ENCODE peak calls at places on chromosomes 13 and 19, in four cellular contexts. Q is psoas muscle, H is epithelial cell of esophagus, V is HFFc6. A is an unnamed sample.

GRCh38 chr13:97577026-97577425 is 143.1 kb downstream of the RAP2A start:
- DNase-seq in Q (no peak), H (no peak), V (no peak), A (no peak)

GRCh38 chr13:32033744-32034143 is 2.2 kb downstream of the FRY start:
- DNase-seq in Q (no peak), H (peak; percentile 71), V (no peak), A (no peak)

GRCh38 chr13:39765801-39766463 is 110.5 kb downstream of the COG6 start:
- DNase-seq in Q (peak; percentile 18), H (peak; percentile 66), V (no peak), A (no peak)

GRCh38 chr19:6464070-6464873 is at the start of gene CRB3:
- DNase-seq in Q (peak; percentile 22), H (peak; percentile 86), V (no peak), A (no peak)

GRCh38 chr13:109720758-109721184 is 65.6 kb downstream of the IRS2 start:
- DNase-seq in Q (no peak), H (no peak), V (no peak), A (no peak)

GRCh38 chr13:26476111-26476743 is 81.3 kb upstream of the WASF3 start:
- DNase-seq in Q (peak; percentile 52), H (no peak), V (peak; percentile 39), A (no peak)

GRCh38 chr19:5921777-5922176 is 7.7 kb downstream of the CAPS start:
- DNase-seq in Q (no peak), H (no peak), V (no peak), A (no peak)

GRCh38 chr13:73938375-73939070 is 195.7 kb downstream of the KLF12 start:
- DNase-seq in Q (no peak), H (peak; percentile 91), V (peak; percentile 80), A (no peak)

GRCh38 chr13:21055016-21055415 is 6.4 kb downstream of the LATS2 start:
- DNase-seq in Q (no peak), H (no peak), V (peak; percentile 41), A (no peak)

GRCh38 chr13:99218969-99219368 is 18.3 kb downstream of the UBAC2 start:
- DNase-seq in Q (no peak), H (no peak), V (no peak), A (no peak)

GRCh38 chr19:11405846-11406643 is 13.1 kb downstream of the RGL3 start:
- DNase-seq in Q (no peak), H (no peak), V (no peak), A (no peak)

GRCh38 chr13:21242236-21242635 is 65.8 kb downstream of the MRPL57 start:
- DNase-seq in Q (no peak), H (no peak), V (no peak), A (no peak)

GRCh38 chr13:24195626-24196025 is 35.1 kb downstream of the SPATA13 start:
- DNase-seq in Q (no peak), H (no peak), V (no peak), A (no peak)

GRCh38 chr19:5951338-5951861 is 26.5 kb downstream of the RANBP3 start:
- DNase-seq in Q (no peak), H (no peak), V (no peak), A (peak; percentile 64)

GRCh38 chr19:35513231-35513974 is at the start of gene DMKN:
- DNase-seq in Q (no peak), H (peak; percentile 93), V (peak; percentile 59), A (no peak)

GRCh38 chr19:45051929-45052579 is 13.2 kb downstream of the CLASRP start:
- DNase-seq in Q (no peak), H (no peak), V (no peak), A (no peak)

GRCh38 chr13:42996584-42996983 is 4.5 kb upstream of the EPSTI1 start:
- DNase-seq in Q (no peak), H (peak; percentile 95), V (peak; percentile 93), A (no peak)

GRCh38 chr13:73341748-73342147 is 282.9 kb downstream of the KLF5 start:
- DNase-seq in Q (no peak), H (peak; percentile 72), V (peak; percentile 82), A (no peak)

GRCh38 chr19:15241259-15241658 is 9.0 kb upstream of the EPHX3 start:
- DNase-seq in Q (no peak), H (no peak), V (no peak), A (no peak)

GRCh38 chr13:40681341-40682051 is 15.1 kb upstream of the FOXO1 start:
- DNase-seq in Q (no peak), H (no peak), V (no peak), A (no peak)

GRCh38 chr13:26679945-26680516 is 80.6 kb downstream of the GPR12 start:
- DNase-seq in Q (no peak), H (no peak), V (no peak), A (no peak)

GRCh38 chr13:82947121-82948077 is 934.9 kb downstream of the SLITRK1 start:
- DNase-seq in Q (no peak), H (peak; percentile 25), V (peak; percentile 21), A (no peak)

GRCh38 chr13:45817833-45818232 is 33.7 kb downstream of the SIAH3 start:
- DNase-seq in Q (no peak), H (peak; percentile 12), V (no peak), A (no peak)

GRCh38 chr19:47111081-47111589 is 2.4 kb downstream of the ZC3H4 start:
- DNase-seq in Q (no peak), H (no peak), V (no peak), A (no peak)

GRCh38 chr13:98974053-98974452 is 3.8 kb downstream of the DOCK9 start:
- DNase-seq in Q (no peak), H (no peak), V (no peak), A (no peak)

GRCh38 chr19:45498411-45499195 is at the start of gene PPM1N:
- DNase-seq in Q (no peak), H (no peak), V (no peak), A (peak; percentile 60)

GRCh38 chr13:98473792-98474153 is 103.1 kb downstream of the STK24 start:
- DNase-seq in Q (no peak), H (no peak), V (no peak), A (no peak)

GRCh38 chr19:48779636-48780035 is 24.3 kb downstream of the FGF21 start:
- DNase-seq in Q (no peak), H (no peak), V (no peak), A (no peak)

GRCh38 chr13:101915755-101916107 is 463.3 kb downstream of the ITGBL1 start:
- DNase-seq in Q (no peak), H (no peak), V (no peak), A (no peak)

GRCh38 chr13:100108913-100109507 is 20.1 kb downstream of the PCCA start:
- DNase-seq in Q (no peak), H (peak; percentile 33), V (no peak), A (no peak)

GRCh38 chr19:18065173-18065495 is 21.6 kb downstream of the IL12RB1 start:
- DNase-seq in Q (no peak), H (no peak), V (no peak), A (no peak)

GRCh38 chr19:8367327-8368001 is 3.5 kb downstream of the ANGPTL4 start:
- DNase-seq in Q (peak; percentile 96), H (peak; percentile 95), V (peak; percentile 93), A (peak; percentile 17)

GRCh38 chr13:44148159-44148929 is 225.3 kb upstream of the SERP2 start:
- DNase-seq in Q (no peak), H (no peak), V (no peak), A (no peak)

GRCh38 chr13:57857945-57858344 is 226.4 kb downstream of the PCDH17 start:
- DNase-seq in Q (no peak), H (no peak), V (no peak), A (no peak)
- TF ChIP-seq CTCF in Q (no peak), H (no peak), V (no peak), A (no peak)

GRCh38 chr19:19131989-19132388 is 6.3 kb downstream of the TMEM161A start:
- DNase-seq in Q (no peak), H (no peak), V (no peak), A (no peak)

GRCh38 chr19:19133985-19134384 is 4.3 kb downstream of the TMEM161A start:
- DNase-seq in Q (no peak), H (no peak), V (no peak), A (no peak)

GRCh38 chr19:19132912-19133311 is 5.4 kb downstream of the TMEM161A start:
- DNase-seq in Q (no peak), H (no peak), V (no peak), A (no peak)

GRCh38 chr19:19137556-19138109 is 645 bp downstream of the TMEM161A start:
- DNase-seq in Q (no peak), H (no peak), V (no peak), A (no peak)

GRCh38 chr19:19134687-19135158 is 3.6 kb downstream of the TMEM161A start:
- DNase-seq in Q (peak; percentile 86), H (no peak), V (no peak), A (no peak)
- TF ChIP-seq CTCF in Q (no peak), H (no peak), V (no peak), A (no peak)

DNA sequence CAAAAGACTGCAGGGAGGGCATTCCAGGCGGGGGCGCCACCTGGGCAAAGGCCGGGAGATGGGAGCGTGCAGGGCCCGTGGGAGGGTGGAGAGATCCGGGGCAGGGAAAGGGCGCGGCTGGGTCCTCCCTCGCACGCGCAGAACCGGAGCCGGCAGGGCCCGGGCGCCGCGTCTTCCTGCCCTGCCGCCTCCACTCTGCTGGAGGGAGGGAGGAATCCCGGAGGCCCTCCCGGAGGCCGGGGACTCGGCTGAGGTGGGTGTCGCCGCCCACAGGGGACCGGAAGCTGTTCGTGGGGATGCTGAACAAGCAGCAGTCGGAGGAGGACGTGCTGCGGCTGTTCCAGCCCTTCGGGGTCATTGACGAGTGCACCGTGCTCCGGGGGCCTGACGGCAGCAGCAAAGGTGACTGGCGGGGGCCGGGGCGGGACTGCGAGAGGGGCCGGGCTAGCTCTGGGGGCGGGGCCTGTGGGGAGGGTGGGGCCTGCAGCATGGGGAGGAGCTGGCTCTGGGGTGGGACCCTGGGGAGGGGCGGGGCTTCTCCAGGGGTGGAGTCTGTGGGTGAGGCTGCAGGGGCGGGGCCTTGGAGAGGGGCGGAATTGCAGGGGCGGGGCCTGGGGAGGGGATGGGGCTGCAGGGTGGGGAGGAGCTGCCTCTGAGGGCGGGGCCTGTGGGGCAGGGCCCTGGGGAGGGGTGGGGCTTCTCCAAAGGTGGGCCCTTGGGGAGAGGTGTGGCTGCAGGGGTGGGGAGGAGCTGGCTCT is 51.3 kb downstream of the CELF5 start:
- DNase-seq in Q (peak; percentile 48), H (peak; percentile 89), V (peak; percentile 55), A (peak; percentile 98)
- TF ChIP-seq CTCF in Q (no peak), H (no peak), V (peak; percentile 76), A (no peak)

GRCh38 chr19:55229789-55230182 is 1.2 kb upstream of the TMEM86B start:
- DNase-seq in Q (no peak), H (no peak), V (no peak), A (no peak)

GRCh38 chr19:55232284-55232597 is 3.7 kb upstream of the TMEM86B start:
- DNase-seq in Q (no peak), H (no peak), V (no peak), A (no peak)

GRCh38 chr19:55230329-55230728 is 1.8 kb upstream of the TMEM86B start:
- DNase-seq in Q (no peak), H (no peak), V (no peak), A (no peak)

GRCh38 chr19:55231391-55232283 is 3.1 kb upstream of the TMEM86B start:
- DNase-seq in Q (no peak), H (no peak), V (no peak), A (no peak)

DNA sequence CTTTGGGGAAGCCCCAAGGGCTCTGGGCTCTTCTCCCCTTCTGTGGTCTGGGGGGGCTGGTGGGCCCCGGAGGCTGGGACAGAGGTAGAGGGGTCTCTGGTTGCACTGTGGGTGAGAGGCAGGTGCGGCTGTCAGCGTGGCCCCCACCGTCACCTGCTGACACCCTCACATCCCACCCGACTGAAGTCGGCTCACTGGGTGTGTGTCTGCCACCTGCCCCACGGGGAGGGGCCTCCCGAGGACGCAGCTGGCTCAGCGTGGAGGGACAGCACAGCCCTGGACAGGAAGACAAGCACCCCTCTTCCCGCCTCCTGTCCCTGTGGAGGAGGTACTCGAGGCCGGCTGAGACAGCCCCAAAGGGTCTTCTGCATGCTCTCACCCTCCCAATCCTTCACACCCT is 2.2 kb upstream of the TMEM86B start:
- DNase-seq in Q (no peak), H (no peak), V (no peak), A (no peak)
- TF ChIP-seq CTCF in Q (no peak), H (no peak), V (no peak), A (no peak)

A was measured in GM10248.